ENCODE peak calls at places on chromosome 22, in six cellular contexts. I, M, D, N, P and H are unnamed samples.

GRCh38 chr22:39087881-39088687 is 9.0 kb upstream of the APOBEC3H start:
- DNase-seq in I (no peak), M (peak), D (no peak), N (peak), P (no peak), H (no peak)

GRCh38 chr22:45903355-45904149 is 73.4 kb downstream of the WNT7B start:
- DNase-seq in I (peak), M (no peak), D (no peak), N (no peak), P (no peak), H (no peak)

GRCh38 chr22:34416321-34416900 is 496.1 kb upstream of the LARGE1 start:
- DNase-seq in I (no peak), M (no peak), D (no peak), N (no peak), P (no peak), H (no peak)

GRCh38 chr22:48943567-48944432 is 883.9 kb downstream of the BRD1 start:
- DNase-seq in I (no peak), M (peak), D (no peak), N (peak), P (no peak), H (no peak)

GRCh38 chr22:20080776-20081654 is 974 bp downstream of the DGCR8 start:
- DNase-seq in I (peak), M (peak), D (no peak), N (peak), P (no peak), H (no peak)

GRCh38 chr22:19629720-19630419 is 84.4 kb upstream of the SEPTIN5 start:
- DNase-seq in I (peak), M (peak), D (peak), N (peak), P (peak), H (peak)

GRCh38 chr22:27581688-27582087 is 219.9 kb downstream of the MN1 start:
- DNase-seq in I (no peak), M (no peak), D (no peak), N (peak), P (no peak), H (no peak)

GRCh38 chr22:19832476-19833108 is 22.1 kb downstream of the GNB1L start:
- DNase-seq in I (no peak), M (no peak), D (no peak), N (no peak), P (no peak), H (no peak)

GRCh38 chr22:27139935-27140493 is 482.6 kb downstream of the MIAT start:
- DNase-seq in I (peak), M (no peak), D (no peak), N (no peak), P (no peak), H (no peak)

GRCh38 chr22:45709866-45710265 is 38.2 kb downstream of the ATXN10 start:
- DNase-seq in I (no peak), M (no peak), D (no peak), N (no peak), P (no peak), H (no peak)

GRCh38 chr22:20751185-20751851 is 22.6 kb upstream of the SERPIND1 start:
- DNase-seq in I (no peak), M (peak), D (no peak), N (no peak), P (no peak), H (no peak)